ENCODE peak calls at places on chromosome 22, in ten cellular contexts. G is HT1080, C is amniotic stem cell, F is SW 1271, R is T follicular helper cell, U is IMR-90, B is left ventricle myocardium inferior, W is GM19239, V is amniotic epithelial cell, J is left cardiac atrium. Q is an unnamed sample.

GRCh38 chr22:27747396-27748256 is 53.9 kb downstream of the MN1 start:
- DNase-seq in J (peak; percentile 26), U (no peak), R (no peak), C (no peak), F (no peak), W (no peak), B (no peak), G (no peak), V (peak; percentile 24), Q (no peak)

GRCh38 chr22:29820941-29821789 is 16.9 kb downstream of the ASCC2 start:
- DNase-seq in G (peak; percentile 94), W (no peak), B (peak; percentile 90), F (peak; percentile 46), C (peak; percentile 40), J (peak; percentile 95), R (no peak), V (peak; percentile 97), U (peak; percentile 98), Q (peak; percentile 46)

GRCh38 chr22:50256936-50257440 is 4.5 kb downstream of the MAPK12 start:
- DNase-seq in G (no peak), V (no peak), R (no peak), F (no peak), U (no peak), C (no peak), B (no peak), J (no peak), W (no peak), Q (no peak)

GRCh38 chr22:49329636-49330035 is 498.0 kb downstream of the BRD1 start:
- DNase-seq in G (no peak), U (no peak), W (no peak), F (no peak), J (no peak), C (no peak), B (no peak), V (no peak), R (no peak), Q (no peak)

GRCh38 chr22:36383110-36383581 is 4.6 kb downstream of the MYH9 start:
- DNase-seq in V (peak; percentile 86), B (no peak), F (no peak), W (peak; percentile 58), U (peak; percentile 94), C (no peak), J (no peak), R (no peak), G (peak; percentile 92), Q (peak; percentile 66)

GRCh38 chr22:31082606-31083376 is 1.7 kb downstream of the SMTN start:
- DNase-seq in V (peak; percentile 64), J (peak; percentile 83), C (peak; percentile 33), R (peak; percentile 34), F (no peak), U (peak; percentile 64), W (peak; percentile 9), G (peak; percentile 63), B (peak; percentile 79), Q (peak; percentile 44)

GRCh38 chr22:24117942-24118341 is 63.3 kb upstream of the SUSD2 start:
- DNase-seq in J (no peak), C (no peak), F (no peak), B (no peak), V (no peak), G (no peak), R (no peak), U (no peak), W (no peak), Q (no peak)

GRCh38 chr22:41197808-41198585 is 7.1 kb upstream of the L3MBTL2 start:
- DNase-seq in W (no peak), R (peak; percentile 37), J (peak; percentile 47), U (no peak), B (peak; percentile 52), C (no peak), G (peak; percentile 60), V (no peak), F (peak; percentile 23), Q (no peak)

GRCh38 chr22:36860438-36860820 is 377 bp upstream of the NCF4 start:
- DNase-seq in R (no peak), J (no peak), V (no peak), W (no peak), F (no peak), C (no peak), U (no peak), G (no peak), B (no peak), Q (no peak)

GRCh38 chr22:26845016-26845728 is 187.8 kb downstream of the MIAT start:
- DNase-seq in F (no peak), U (no peak), B (no peak), G (no peak), C (no peak), V (no peak), J (no peak), W (no peak), R (no peak), Q (no peak)

GRCh38 chr22:18000441-18001039 is 23.8 kb downstream of the MICAL3 start:
- DNase-seq in F (no peak), R (no peak), J (no peak), C (no peak), V (no peak), G (no peak), W (no peak), B (no peak), U (no peak), Q (no peak)

GRCh38 chr22:49962012-49962750 is 1.6 kb downstream of the PIM3 start:
- DNase-seq in W (no peak), B (peak; percentile 91), F (peak; percentile 61), C (peak; percentile 69), V (peak; percentile 94), R (peak; percentile 79), J (peak; percentile 90), G (peak; percentile 85), U (peak; percentile 93), Q (peak; percentile 82)

GRCh38 chr22:43811777-43812148 is 342 bp downstream of the EFCAB6 start:
- DNase-seq in B (no peak), F (no peak), U (peak; percentile 61), J (no peak), W (no peak), C (no peak), R (no peak), V (peak; percentile 71), G (no peak), Q (peak; percentile 13)

GRCh38 chr22:24434472-24435322 is 7.3 kb downstream of the ADORA2A start:
- DNase-seq in U (no peak), W (peak; percentile 83), B (no peak), R (peak; percentile 52), F (no peak), G (no peak), C (no peak), J (no peak), V (peak; percentile 19), Q (no peak)

GRCh38 chr22:18110194-18110943 is at the start of gene TUBA8:
- DNase-seq in U (peak; percentile 16), V (no peak), G (no peak), R (no peak), W (no peak), B (peak; percentile 65), J (peak; percentile 68), C (no peak), F (no peak), Q (no peak)

GRCh38 chr22:19082101-19082500 is 40.1 kb downstream of the DGCR2 start:
- DNase-seq in J (no peak), U (no peak), R (no peak), C (no peak), W (no peak), B (no peak), F (no peak), V (no peak), G (no peak), Q (no peak)

GRCh38 chr22:20127318-20127868 is 4.2 kb upstream of the ZDHHC8 start:
- DNase-seq in J (no peak), G (no peak), C (no peak), U (no peak), V (no peak), R (no peak), B (no peak), F (no peak), W (no peak), Q (no peak)

Q was measured in GM04504.